ENCODE peak calls at places on chromosomes 6 and 20, in eight cellular contexts. X is cardiac fibroblast, O is fibroblast of the aortic adventitia, D is neural crest cell, G is kidney, Z is WTC11, N is heart left ventricle, J is tibial artery. W is an unnamed sample.

GRCh38 chr6:2244261-2245102 is 923 bp downstream of the GMDS start:
- DNase-seq in O (no peak), D (no peak), Z (peak), G (no peak), J (no peak), X (no peak), N (no peak), W (peak)

GRCh38 chr6:112189494-112189893 is 64.9 kb downstream of the LAMA4 start:
- DNase-seq in D (no peak), O (peak), N (no peak), X (no peak), G (no peak), J (no peak), Z (no peak), W (no peak)

GRCh38 chr6:17881085-17881883 is 106.2 kb downstream of the KIF13A start:
- DNase-seq in J (peak), X (no peak), N (no peak), G (no peak), O (no peak), D (no peak), Z (no peak), W (no peak)

GRCh38 chr6:7188492-7188891 is 80.7 kb downstream of the RREB1 start:
- DNase-seq in J (no peak), O (no peak), Z (no peak), X (no peak), G (no peak), N (no peak), D (no peak), W (no peak)

GRCh38 chr6:37020426-37021211 is 15.2 kb downstream of the FGD2 start:
- DNase-seq in J (no peak), D (no peak), Z (peak), G (peak), O (no peak), X (no peak), N (no peak), W (no peak)

GRCh38 chr6:44923416-44923815 is 404.7 kb upstream of the RUNX2 start:
- DNase-seq in O (no peak), D (no peak), G (no peak), N (no peak), X (no peak), Z (no peak), J (no peak), W (no peak)

GRCh38 chr20:573414-574296 is 30.1 kb upstream of the CSNK2A1 start:
- DNase-seq in J (no peak), D (no peak), Z (no peak), O (no peak), G (no peak), X (no peak), N (no peak), W (no peak)

GRCh38 chr6:54288476-54288875 is 19.8 kb upstream of the TINAG start:
- DNase-seq in D (no peak), G (no peak), N (no peak), X (peak), J (no peak), O (no peak), Z (no peak), W (no peak)

GRCh38 chr6:136137008-136137689 is 113.0 kb downstream of the MTFR2 start:
- DNase-seq in G (no peak), X (peak), D (no peak), J (no peak), N (no peak), O (peak), Z (no peak), W (no peak)

GRCh38 chr20:24782801-24783630 is 166.1 kb upstream of the CST7 start:
- DNase-seq in X (no peak), N (no peak), O (no peak), G (no peak), J (no peak), D (no peak), Z (peak), W (no peak)

DNA sequence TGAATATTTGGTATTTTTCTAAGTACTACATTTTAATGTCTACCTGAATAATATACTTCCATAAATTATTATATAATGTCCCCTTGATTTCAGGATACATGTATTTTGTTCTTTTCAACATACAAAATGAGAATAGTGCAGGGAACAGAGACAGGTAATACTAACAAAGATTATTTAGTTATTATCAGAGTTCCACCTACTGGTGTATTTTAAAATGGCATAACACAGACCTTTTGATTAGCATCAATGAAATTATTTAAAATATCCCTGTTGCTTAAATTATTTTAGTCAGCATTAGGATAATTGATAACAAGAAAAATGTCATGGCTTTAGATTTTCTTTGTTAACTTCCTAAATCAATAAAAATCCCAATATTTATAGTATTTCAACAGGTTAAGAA is 184.0 kb downstream of the PRDM13 start:
- DNase-seq in D (no peak), J (no peak), O (peak), N (no peak), Z (no peak), X (no peak), G (no peak), W (no peak)
- TF ChIP-seq CTCF in D (peak), J (no peak), O (peak), N (no peak), Z (no peak), X (no peak), G (no peak), W (peak)

GRCh38 chr20:4819901-4820300 is 98.2 kb downstream of the PRND start:
- DNase-seq in G (peak), N (no peak), X (no peak), J (no peak), Z (no peak), D (no peak), O (no peak), W (no peak)
- TF ChIP-seq CTCF in G (no peak), N (no peak), X (no peak), J (no peak), Z (no peak), D (no peak), O (no peak), W (no peak)

DNA sequence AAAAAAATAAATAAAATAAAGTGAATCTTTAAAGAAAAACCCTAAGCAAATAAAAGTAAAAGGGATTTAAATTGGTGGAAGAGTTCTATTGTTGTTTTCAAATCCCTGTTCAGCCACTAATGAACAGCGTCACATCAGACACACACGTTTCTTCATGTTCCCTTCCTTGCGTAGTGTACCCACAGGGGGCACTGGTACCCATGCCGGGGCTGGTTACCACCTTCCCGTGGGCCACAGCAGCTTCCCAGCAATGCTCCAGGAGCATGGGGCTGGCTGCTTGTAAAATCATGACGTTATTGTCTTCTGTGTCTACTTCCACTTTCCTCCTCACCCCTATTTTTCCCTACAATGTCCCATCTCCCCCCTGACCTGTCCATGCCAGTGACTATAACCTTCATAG is 988.7 kb downstream of the KIF16B start:
- DNase-seq in G (no peak), J (no peak), X (no peak), N (no peak), Z (peak), O (no peak), D (no peak), W (no peak)
- TF ChIP-seq CTCF in G (no peak), J (no peak), X (no peak), N (no peak), Z (no peak), O (no peak), D (no peak), W (no peak)

GRCh38 chr6:72704979-72705378 is 83.1 kb downstream of the KCNQ5 start:
- DNase-seq in O (peak), Z (no peak), D (no peak), N (no peak), J (no peak), X (peak), G (no peak), W (no peak)
- TF ChIP-seq CTCF in O (no peak), Z (no peak), D (no peak), N (no peak), J (no peak), X (no peak), G (no peak), W (peak)

GRCh38 chr6:43095939-43096338 is 19.8 kb downstream of the PTK7 start:
- DNase-seq in O (no peak), D (no peak), X (no peak), Z (no peak), N (no peak), G (peak), J (no peak), W (no peak)

GRCh38 chr6:43096451-43097097 is 20.5 kb downstream of the PTK7 start:
- DNase-seq in J (no peak), D (peak), G (peak), Z (peak), X (peak), O (peak), N (no peak), W (peak)

GRCh38 chr6:43097502-43097901 is 21.4 kb downstream of the PTK7 start:
- DNase-seq in N (no peak), J (no peak), O (no peak), D (no peak), G (no peak), X (no peak), Z (no peak), W (no peak)

GRCh38 chr6:43093361-43094289 is 17.5 kb downstream of the PTK7 start:
- DNase-seq in G (peak), X (peak), N (peak), O (peak), Z (no peak), D (peak), J (peak), W (no peak)

DNA sequence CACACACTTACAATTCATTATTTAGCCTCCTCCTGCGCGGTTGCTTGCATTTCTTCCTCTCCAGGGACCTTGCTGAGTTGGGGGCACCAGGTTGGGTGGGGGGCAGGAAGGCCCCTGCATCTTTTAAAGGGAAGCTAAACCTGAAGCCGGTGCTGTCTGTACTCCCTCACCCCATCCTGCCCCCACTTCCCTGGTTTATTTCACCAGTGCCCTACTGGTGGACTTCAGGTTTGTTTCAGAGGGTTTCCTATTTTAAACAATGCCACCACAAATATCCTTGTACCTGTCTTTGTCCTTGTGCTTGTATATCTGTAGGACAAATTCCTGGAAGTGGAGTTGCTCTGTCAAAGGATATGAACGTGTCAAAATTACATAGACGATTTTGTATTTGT is 21.0 kb downstream of the PTK7 start:
- DNase-seq in Z (no peak), G (no peak), X (no peak), J (no peak), N (no peak), O (no peak), D (no peak), W (no peak)
- TF ChIP-seq CTCF in Z (no peak), G (no peak), X (peak), J (no peak), N (no peak), O (peak), D (peak), W (no peak)

DNA sequence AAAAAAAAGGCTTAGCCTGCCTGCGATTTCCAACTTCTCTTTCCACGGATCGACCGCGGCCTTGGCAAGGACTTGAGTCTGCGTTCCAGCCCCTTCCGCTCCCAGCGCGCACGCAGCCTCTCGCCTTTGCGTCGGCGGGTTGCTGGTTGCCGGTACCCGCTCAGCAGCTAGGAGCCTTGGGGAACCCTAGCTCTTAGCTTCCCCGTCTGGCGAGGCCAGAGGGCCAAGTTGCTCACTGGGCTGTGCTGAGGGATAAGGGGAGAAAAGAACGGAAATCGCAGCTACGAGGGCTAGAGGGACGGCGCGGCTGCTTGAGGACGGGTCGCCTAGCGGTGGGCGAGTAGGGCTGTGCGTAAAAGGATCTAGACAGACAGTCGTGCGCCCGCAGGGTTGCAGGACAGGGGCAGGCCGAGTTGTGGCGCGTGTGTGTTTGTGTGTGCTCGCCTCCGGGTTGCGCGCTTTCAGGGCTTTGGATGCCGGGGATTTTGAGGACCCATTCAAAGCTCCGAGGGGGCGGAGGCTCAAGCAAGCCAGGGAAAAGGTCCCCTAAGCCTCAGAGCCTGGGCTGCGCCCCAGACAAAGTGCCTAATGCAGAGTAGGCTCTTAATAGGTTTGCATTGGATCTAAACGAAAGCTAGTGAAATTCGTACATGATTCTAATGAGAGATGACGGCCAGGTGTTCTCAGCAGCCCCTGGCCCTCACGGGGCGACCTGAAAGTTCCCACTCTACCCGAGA is 40.5 kb upstream of the OSTM1 start:
- DNase-seq in N (peak), J (peak), G (peak), Z (peak), D (peak), O (peak), X (peak), W (no peak)
- TF ChIP-seq CTCF in N (no peak), J (no peak), G (no peak), Z (no peak), D (peak), O (peak), X (no peak), W (no peak)

DNA sequence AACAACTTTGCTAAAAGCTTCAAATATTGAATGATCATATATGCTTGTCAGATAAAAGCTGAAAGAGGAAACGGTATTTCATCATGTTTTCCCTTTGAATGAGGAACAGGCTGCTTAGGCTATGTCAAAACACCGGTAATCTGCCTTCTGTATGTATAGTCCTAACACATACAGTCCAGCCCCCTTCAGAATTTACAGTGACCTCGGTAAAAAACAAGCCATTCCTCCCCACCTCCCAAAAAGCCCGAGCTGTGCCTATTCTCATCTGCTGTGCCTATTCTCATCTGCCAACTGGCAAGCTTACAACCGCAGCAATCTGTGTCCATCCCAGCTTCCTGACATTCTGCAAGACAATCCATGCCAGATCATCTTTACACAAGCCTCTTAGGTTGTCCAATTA is 26.8 kb upstream of the UBE2J1 start:
- DNase-seq in D (no peak), N (no peak), G (no peak), O (no peak), X (no peak), J (no peak), Z (no peak), W (no peak)
- TF ChIP-seq CTCF in D (no peak), N (no peak), G (no peak), O (no peak), X (no peak), J (no peak), Z (no peak), W (no peak)

GRCh38 chr20:45392733-45393132 is 14.6 kb upstream of the TP53TG5 start:
- DNase-seq in G (no peak), D (no peak), J (no peak), X (no peak), N (no peak), O (no peak), Z (no peak), W (no peak)
- TF ChIP-seq CTCF in G (no peak), D (no peak), J (no peak), X (no peak), N (peak), O (no peak), Z (no peak), W (peak)

GRCh38 chr6:133854167-133854632 is 34.7 kb upstream of the TCF21 start:
- DNase-seq in X (no peak), O (no peak), N (no peak), J (no peak), Z (peak), G (no peak), D (no peak), W (peak)

GRCh38 chr6:133855994-133856393 is 32.9 kb upstream of the TCF21 start:
- DNase-seq in Z (no peak), N (no peak), J (no peak), O (no peak), G (no peak), D (no peak), X (no peak), W (no peak)

GRCh38 chr6:133856911-133857310 is 32.0 kb upstream of the TCF21 start:
- DNase-seq in X (no peak), Z (no peak), G (no peak), J (no peak), D (no peak), O (no peak), N (no peak), W (no peak)

GRCh38 chr6:133855599-133855972 is 33.3 kb upstream of the TCF21 start:
- DNase-seq in O (peak), J (no peak), G (no peak), Z (no peak), N (no peak), X (no peak), D (no peak), W (no peak)

GRCh38 chr6:133854633-133855598 is 34.0 kb upstream of the TCF21 start:
- DNase-seq in X (no peak), J (no peak), O (no peak), G (peak), D (peak), N (no peak), Z (peak), W (no peak)
- TF ChIP-seq CTCF in X (no peak), J (no peak), O (no peak), G (no peak), D (no peak), N (no peak), Z (no peak), W (peak)

GRCh38 chr6:169850746-169851145 is 99.3 kb downstream of the ERMARD start:
- DNase-seq in D (no peak), O (no peak), N (no peak), J (peak), G (no peak), X (no peak), Z (no peak), W (no peak)

GRCh38 chr6:169854083-169854725 is 102.8 kb downstream of the ERMARD start:
- DNase-seq in G (no peak), J (no peak), X (no peak), O (no peak), Z (no peak), D (no peak), N (no peak), W (no peak)

GRCh38 chr6:169851641-169852503 is 100.5 kb downstream of the ERMARD start:
- DNase-seq in J (peak), G (no peak), N (peak), D (no peak), X (peak), O (no peak), Z (no peak), W (peak)

GRCh38 chr6:169853196-169854082 is 102.0 kb downstream of the ERMARD start:
- DNase-seq in D (no peak), J (peak), X (no peak), N (no peak), Z (no peak), O (no peak), G (no peak), W (no peak)

GRCh38 chr6:169852504-169853195 is 101.2 kb downstream of the ERMARD start:
- DNase-seq in X (no peak), Z (no peak), O (no peak), N (no peak), G (no peak), D (no peak), J (peak), W (no peak)
- TF ChIP-seq CTCF in X (no peak), Z (no peak), O (no peak), N (no peak), G (no peak), D (no peak), J (no peak), W (no peak)